ENCODE peak calls at places on chromosomes 5 and 9, in four cellular contexts. R is stimulated activated CD4-positive, alpha-beta T cell treated with anti-CD3 and anti-CD28 coated beads, Interleukin-1b, Interleukin-23, amount 100 ng/mL, for 24 hours; L is GM12891; S is GM03348. W is an unnamed sample.

GRCh38 chr5:40270274-40270855 is 409.4 kb upstream of the PTGER4 start:
- DNase-seq in R (no peak), L (no peak), S (no peak), W (no peak)

GRCh38 chr9:100216178-100216787 is 117.2 kb downstream of the INVS start:
- DNase-seq in R (peak), L (no peak), S (peak), W (no peak)

GRCh38 chr5:76723266-76723665 is 7.3 kb downstream of the F2R start:
- DNase-seq in R (no peak), L (no peak), S (no peak), W (no peak)

GRCh38 chr9:93081931-93082330 is 14.1 kb upstream of the CARD19 start:
- DNase-seq in R (no peak), L (no peak), S (no peak), W (peak)

GRCh38 chr5:170945275-170945674 is 83.5 kb downstream of the RANBP17 start:
- DNase-seq in R (no peak), L (no peak), S (no peak), W (no peak)

GRCh38 chr5:76638466-76638865 is 15.3 kb upstream of the F2RL2 start:
- DNase-seq in R (no peak), L (no peak), S (no peak), W (no peak)

GRCh38 chr5:33852327-33852726 is 39.5 kb downstream of the ADAMTS12 start:
- DNase-seq in R (no peak), L (no peak), S (peak), W (peak)

GRCh38 chr9:84711936-84712335 is 42.4 kb downstream of the NTRK2 start:
- DNase-seq in R (no peak), L (no peak), S (no peak), W (no peak)

GRCh38 chr5:12292610-12293204 is 388.5 kb upstream of the CTNND2 start:
- DNase-seq in R (no peak), L (no peak), S (no peak), W (no peak)

GRCh38 chr5:176413255-176413565 is 3.1 kb downstream of the CLTB start:
- DNase-seq in R (no peak), L (no peak), S (peak), W (peak)